ENCODE peak calls at places on chromosome 6, in eight cellular contexts. O is neuronal stem cell; V is CD4-positive, alpha-beta memory T cell; Y is stimulated activated naive B cell treated with anti-CD40 and anti-IgM and Interleukin-4, amounts not matched to agents 10 μg/mL and 1 μg/mL and 100 μg/mL, for 72 hours; N is activated T-helper 1 cell treated with anti-CD3 and anti-CD28 coated beads, Interleukin-2, amount 50 U/mL, for 16 hours; K is heart left ventricle; H is naive B cell; L is ELR. A is an unnamed sample.

GRCh38 chr6:151205971-151206600 is 33.7 kb upstream of the AKAP12 start:
- DNase-seq in O (no peak), V (no peak), Y (no peak), N (no peak), K (no peak), H (no peak), L (no peak), A (no peak)

GRCh38 chr6:142165227-142165626 is 18.2 kb downstream of the VTA1 start:
- DNase-seq in O (no peak), V (no peak), Y (no peak), N (no peak), K (no peak), H (no peak), L (no peak), A (no peak)

GRCh38 chr6:143005816-143006215 is 54.9 kb upstream of the AIG1 start:
- DNase-seq in O (no peak), V (no peak), Y (no peak), N (no peak), K (no peak), H (no peak), L (no peak), A (no peak)

GRCh38 chr6:149480502-149481280 is 4.1 kb downstream of the ZC3H12D start:
- DNase-seq in O (no peak), V (peak; percentile 70), Y (no peak), N (no peak), K (no peak), H (peak; percentile 66), L (no peak), A (no peak)

GRCh38 chr6:79215233-79215824 is 19.2 kb downstream of the HMGN3 start:
- DNase-seq in O (peak; percentile 76), V (no peak), Y (no peak), N (no peak), K (no peak), H (no peak), L (no peak), A (no peak)

GRCh38 chr6:110556317-110557115 is 80.1 kb upstream of the SLC22A16 start:
- DNase-seq in O (no peak), V (no peak), Y (no peak), N (no peak), K (no peak), H (no peak), L (no peak), A (no peak)

GRCh38 chr6:29992792-29993191 is 50.5 kb downstream of the HLA-A start:
- DNase-seq in O (no peak), V (no peak), Y (no peak), N (no peak), K (no peak), H (no peak), L (peak; percentile 90), A (no peak)

GRCh38 chr6:155259897-155260296 is 3.9 kb upstream of the CLDN20 start:
- DNase-seq in O (no peak), V (no peak), Y (no peak), N (no peak), K (no peak), H (no peak), L (no peak), A (no peak)

GRCh38 chr6:31736026-31736767 is at the start of gene CLIC1:
- DNase-seq in O (peak; percentile 69), V (peak; percentile 58), Y (peak; percentile 77), N (peak; percentile 40), K (peak; percentile 90), H (peak; percentile 74), L (peak; percentile 93), A (peak; percentile 95)

GRCh38 chr6:112204350-112204706 is 50.0 kb downstream of the LAMA4 start:
- DNase-seq in O (no peak), V (no peak), Y (no peak), N (no peak), K (no peak), H (no peak), L (no peak), A (no peak)

A was measured in sigmoid colon.